ENCODE peak calls at places on chromosome 14, in eight cellular contexts. Y is CD4-positive, alpha-beta T cell; M is prostate gland; P is trophoblast cell; S is substantia nigra; O is Peyer's patch; L is stomach; I is cardiac muscle cell. U is an unnamed sample.

GRCh38 chr14:52012635-52013034 is 23.3 kb downstream of the RTRAF start:
- DNase-seq in Y (no peak), M (no peak), P (no peak), S (no peak), O (no peak), L (no peak), I (no peak), U (no peak)

GRCh38 chr14:64760146-64760755 is 56.0 kb downstream of the PLEKHG3 start:
- DNase-seq in Y (peak), M (no peak), P (peak), S (no peak), O (peak), L (peak), I (peak), U (no peak)

GRCh38 chr14:99595524-99595923 is 8.5 kb downstream of the CCDC85C start:
- DNase-seq in Y (no peak), M (no peak), P (no peak), S (no peak), O (peak), L (no peak), I (no peak), U (no peak)

GRCh38 chr14:99649219-99649618 is 4.3 kb downstream of the HHIPL1 start:
- DNase-seq in Y (no peak), M (no peak), P (no peak), S (no peak), O (no peak), L (no peak), I (no peak), U (no peak)

GRCh38 chr14:60999536-60999935 is 18.5 kb downstream of the SLC38A6 start:
- DNase-seq in Y (no peak), M (no peak), P (peak), S (no peak), O (no peak), L (no peak), I (no peak), U (no peak)

GRCh38 chr14:30573203-30573814 is 14.4 kb downstream of the G2E3 start:
- DNase-seq in Y (no peak), M (no peak), P (no peak), S (no peak), O (no peak), L (no peak), I (no peak), U (no peak)

GRCh38 chr14:60622920-60623263 is 26.4 kb downstream of the SIX1 start:
- DNase-seq in Y (no peak), M (no peak), P (no peak), S (no peak), O (no peak), L (no peak), I (no peak), U (no peak)

GRCh38 chr14:30608533-30609006 is 13.5 kb upstream of the SCFD1 start:
- DNase-seq in Y (no peak), M (no peak), P (peak), S (no peak), O (peak), L (no peak), I (no peak), U (no peak)

GRCh38 chr14:50260511-50260910 is 29.1 kb upstream of the SOS2 start:
- DNase-seq in Y (no peak), M (no peak), P (peak), S (no peak), O (no peak), L (no peak), I (peak), U (peak)

GRCh38 chr14:95796846-95797245 is 79.8 kb upstream of the TUNAR start:
- DNase-seq in Y (no peak), M (no peak), P (no peak), S (no peak), O (no peak), L (no peak), I (no peak), U (no peak)

GRCh38 chr14:102050625-102051024 is 36.2 kb downstream of the HSP90AA1 start:
- DNase-seq in Y (no peak), M (peak), P (no peak), S (no peak), O (no peak), L (no peak), I (no peak), U (no peak)

GRCh38 chr14:93892923-93893549 is 34.1 kb upstream of the FAM181A start:
- DNase-seq in Y (peak), M (peak), P (peak), S (peak), O (peak), L (peak), I (peak), U (peak)

GRCh38 chr14:88168498-88169165 is 154.4 kb downstream of the KCNK10 start:
- DNase-seq in Y (peak), M (no peak), P (peak), S (no peak), O (no peak), L (peak), I (peak), U (peak)

GRCh38 chr14:94464290-94464689 is 11.7 kb upstream of the SERPINA11 start:
- DNase-seq in Y (no peak), M (no peak), P (no peak), S (no peak), O (no peak), L (no peak), I (no peak), U (no peak)

GRCh38 chr14:75224561-75224960 is 48.1 kb upstream of the TMED10 start:
- DNase-seq in Y (no peak), M (no peak), P (no peak), S (no peak), O (no peak), L (no peak), I (no peak), U (no peak)

GRCh38 chr14:95523051-95523817 is 6.8 kb upstream of the SYNE3 start:
- DNase-seq in Y (no peak), M (no peak), P (peak), S (no peak), O (no peak), L (no peak), I (no peak), U (no peak)

GRCh38 chr14:91354979-91355685 is 62.5 kb downstream of the CCDC88C start:
- DNase-seq in Y (peak), M (no peak), P (no peak), S (no peak), O (peak), L (no peak), I (no peak), U (peak)

GRCh38 chr14:103372552-103373304 is 12.5 kb upstream of the MARK3 start:
- DNase-seq in Y (no peak), M (no peak), P (peak), S (no peak), O (no peak), L (peak), I (peak), U (no peak)

GRCh38 chr14:75446447-75446846 is 18.6 kb downstream of the JDP2 start:
- DNase-seq in Y (no peak), M (no peak), P (no peak), S (no peak), O (no peak), L (no peak), I (no peak), U (no peak)

GRCh38 chr14:103522649-103523582 is at the start of gene CKB:
- DNase-seq in Y (no peak), M (peak), P (no peak), S (peak), O (no peak), L (peak), I (peak), U (no peak)

GRCh38 chr14:56738020-56738419 is 72.3 kb downstream of the OTX2 start:
- DNase-seq in Y (no peak), M (no peak), P (no peak), S (no peak), O (no peak), L (no peak), I (no peak), U (no peak)

GRCh38 chr14:73025544-73025943 is 1.4 kb downstream of the ZFYVE1 start:
- DNase-seq in Y (no peak), M (no peak), P (no peak), S (no peak), O (no peak), L (no peak), I (no peak), U (no peak)

GRCh38 chr14:73026845-73027542 is at the start of gene ZFYVE1:
- DNase-seq in Y (peak), M (peak), P (peak), S (peak), O (peak), L (peak), I (peak), U (peak)

GRCh38 chr14:73027984-73028383 is 1.1 kb upstream of the ZFYVE1 start:
- DNase-seq in Y (no peak), M (no peak), P (no peak), S (no peak), O (no peak), L (no peak), I (no peak), U (no peak)

GRCh38 chr14:73026243-73026844 is 562 bp downstream of the ZFYVE1 start:
- DNase-seq in Y (no peak), M (no peak), P (no peak), S (no peak), O (no peak), L (no peak), I (no peak), U (no peak)

GRCh38 chr14:73027546-73027945 is 640 bp upstream of the ZFYVE1 start:
- DNase-seq in Y (no peak), M (no peak), P (no peak), S (no peak), O (no peak), L (no peak), I (no peak), U (no peak)
- H3K27ac ChIP-seq in Y (no peak), M (no peak), P (no peak), S (no peak), O (no peak), L (peak), I (no peak), U (no peak)

GRCh38 chr14:53954551-53955233 is 1.9 kb downstream of the BMP4 start:
- DNase-seq in Y (no peak), M (no peak), P (no peak), S (no peak), O (peak), L (no peak), I (peak), U (no peak)

GRCh38 chr14:53953828-53954550 is 2.6 kb downstream of the BMP4 start:
- DNase-seq in Y (no peak), M (peak), P (no peak), S (no peak), O (peak), L (no peak), I (peak), U (no peak)

GRCh38 chr14:53955671-53956426 is 776 bp downstream of the BMP4 start:
- DNase-seq in Y (no peak), M (peak), P (no peak), S (no peak), O (peak), L (peak), I (peak), U (no peak)

GRCh38 chr14:53956427-53957201 is at the start of gene BMP4:
- DNase-seq in Y (no peak), M (peak), P (no peak), S (no peak), O (peak), L (peak), I (peak), U (no peak)

DNA sequence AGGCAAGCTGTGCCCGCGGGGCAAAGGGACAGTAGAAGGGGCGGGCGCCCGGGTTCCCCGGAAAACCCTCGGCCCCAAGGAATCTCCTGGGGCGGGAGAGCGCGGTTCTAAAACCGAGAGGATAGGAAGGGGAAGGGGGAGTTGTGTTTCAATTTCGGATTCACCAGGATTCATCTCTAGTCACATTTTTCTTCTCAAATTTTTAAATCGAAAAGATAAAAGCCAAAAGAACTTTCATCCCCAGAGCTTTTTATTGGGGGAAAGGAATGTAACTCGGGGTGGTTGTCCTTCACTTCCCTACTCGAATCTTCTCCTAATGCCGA is 1.4 kb downstream of the BMP4 start:
- DNase-seq in Y (no peak), M (no peak), P (no peak), S (no peak), O (no peak), L (no peak), I (no peak), U (no peak)
- H3K27ac ChIP-seq in Y (no peak), M (peak), P (no peak), S (no peak), O (peak), L (peak), I (no peak), U (no peak)

GRCh38 chr14:89748004-89748403 is 206.5 kb downstream of the EFCAB11 start:
- DNase-seq in Y (no peak), M (no peak), P (no peak), S (no peak), O (no peak), L (no peak), I (no peak), U (no peak)

GRCh38 chr14:89750206-89750867 is 204.2 kb downstream of the EFCAB11 start:
- DNase-seq in Y (no peak), M (no peak), P (no peak), S (no peak), O (no peak), L (no peak), I (no peak), U (no peak)

GRCh38 chr14:89753828-89754439 is 200.6 kb downstream of the EFCAB11 start:
- DNase-seq in Y (no peak), M (no peak), P (no peak), S (no peak), O (no peak), L (no peak), I (no peak), U (no peak)

GRCh38 chr14:89747146-89747545 is 207.4 kb downstream of the EFCAB11 start:
- DNase-seq in Y (no peak), M (no peak), P (no peak), S (no peak), O (no peak), L (no peak), I (no peak), U (no peak)

DNA sequence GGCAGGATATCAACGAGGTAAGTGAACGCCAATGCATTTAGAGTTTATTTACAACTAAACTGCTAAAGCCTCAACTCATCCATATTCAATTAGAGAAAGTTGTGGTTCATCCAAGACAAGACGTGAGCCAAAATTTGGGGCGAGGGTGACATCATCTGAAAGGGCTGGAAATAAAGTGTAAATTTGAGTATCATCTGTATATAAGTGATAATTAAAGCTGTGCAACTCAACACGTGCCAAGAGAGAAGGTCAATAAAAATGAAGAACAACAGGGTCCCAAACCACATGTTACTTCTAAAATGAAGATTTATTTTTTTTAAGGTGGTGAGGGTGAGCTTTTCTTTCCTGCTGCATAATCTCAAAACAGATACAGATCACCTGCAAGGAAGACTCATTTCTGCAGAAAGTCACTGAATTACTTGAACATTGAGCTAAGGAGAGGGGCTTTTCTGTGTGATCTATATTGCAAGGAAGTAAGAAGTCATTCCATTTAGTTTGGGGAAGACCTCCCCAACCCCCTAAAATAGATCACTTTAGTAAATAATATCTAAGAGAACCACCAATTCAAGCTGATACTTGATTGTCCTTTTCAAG is 203.5 kb downstream of the EFCAB11 start:
- DNase-seq in Y (no peak), M (no peak), P (no peak), S (no peak), O (no peak), L (no peak), I (no peak), U (no peak)
- H3K27ac ChIP-seq in Y (no peak), M (no peak), P (no peak), S (no peak), O (no peak), L (no peak), I (no peak), U (no peak)

GRCh38 chr14:105195533-105196227 is 14.6 kb upstream of the NUDT14 start:
- DNase-seq in Y (no peak), M (no peak), P (no peak), S (no peak), O (no peak), L (no peak), I (no peak), U (no peak)
- H3K27ac ChIP-seq in Y (no peak), M (no peak), P (no peak), S (no peak), O (peak), L (peak), I (no peak), U (no peak)

GRCh38 chr14:68270342-68270741 is 450.8 kb downstream of the RAD51B start:
- DNase-seq in Y (no peak), M (no peak), P (no peak), S (no peak), O (no peak), L (no peak), I (no peak), U (no peak)
- H3K27ac ChIP-seq in Y (no peak), M (no peak), P (no peak), S (no peak), O (no peak), L (peak), I (no peak), U (no peak)

GRCh38 chr14:36859119-36859518 is 197.5 kb downstream of the PAX9 start:
- DNase-seq in Y (no peak), M (no peak), P (no peak), S (no peak), O (no peak), L (no peak), I (no peak), U (no peak)
- H3K27ac ChIP-seq in Y (no peak), M (no peak), P (no peak), S (no peak), O (no peak), L (no peak), I (no peak), U (no peak)